ENCODE peak calls at places on chromosomes 12 and 14, in four cellular contexts. M is NCI-H345; K is stimulated activated CD8-positive, alpha-beta memory T cell treated with anti-CD3 and anti-CD28 coated beads, Interleukin-4, amount 100 ng/mL, for 24 hours; Y is H9. Q is an unnamed sample.

GRCh38 chr14:103765526-103765925 is 49.9 kb downstream of the ZFYVE21 start:
- DNase-seq in M (no peak), K (no peak), Y (no peak), Q (no peak)

GRCh38 chr14:54188036-54188666 is 208.7 kb upstream of the CDKN3 start:
- DNase-seq in Y (no peak), K (no peak), M (no peak), Q (no peak)

GRCh38 chr14:87457727-87458126 is 535.3 kb downstream of the GALC start:
- DNase-seq in K (no peak), M (no peak), Y (no peak), Q (no peak)

GRCh38 chr12:43348221-43348620 is 203.8 kb downstream of the ADAMTS20 start:
- DNase-seq in M (no peak), K (no peak), Y (no peak), Q (no peak)

GRCh38 chr14:24903337-24903736 is 146.6 kb downstream of the STXBP6 start:
- DNase-seq in M (no peak), K (no peak), Y (no peak), Q (no peak)

GRCh38 chr14:103834956-103835355 is 12.4 kb downstream of the PPP1R13B start:
- DNase-seq in K (no peak), Y (no peak), M (no peak), Q (no peak)

GRCh38 chr14:59630281-59630963 is 53.8 kb upstream of the CCDC175 start:
- DNase-seq in K (no peak), Y (peak), M (peak), Q (peak)

GRCh38 chr14:99772371-99773283 is 20.6 kb upstream of the EML1 start:
- DNase-seq in K (no peak), M (no peak), Y (no peak), Q (no peak)

GRCh38 chr12:86724716-86725115 is 468.5 kb upstream of the MGAT4C start:
- DNase-seq in M (no peak), Y (no peak), K (no peak), Q (no peak)

GRCh38 chr12:53505086-53505485 is 2.2 kb downstream of the NPFF start:
- DNase-seq in M (no peak), K (no peak), Y (no peak), Q (no peak)

GRCh38 chr14:21096438-21096837 is 2.0 kb downstream of the ZNF219 start:
- DNase-seq in Y (no peak), M (no peak), K (no peak), Q (no peak)

GRCh38 chr12:3071107-3071506 is 6.1 kb upstream of the TSPAN9 start:
- DNase-seq in K (no peak), M (no peak), Y (peak), Q (no peak)

GRCh38 chr12:112891093-112892024 is 15.4 kb upstream of the OAS1 start:
- DNase-seq in K (no peak), M (no peak), Y (no peak), Q (no peak)

GRCh38 chr12:9911708-9912107 is 20.5 kb downstream of the CLEC2A start:
- DNase-seq in Y (no peak), M (no peak), K (no peak), Q (no peak)

GRCh38 chr12:116187158-116187511 is 90.4 kb downstream of the MED13L start:
- DNase-seq in M (no peak), K (no peak), Y (no peak), Q (no peak)

GRCh38 chr12:122834229-122834920 is 882 bp upstream of the HIP1R start:
- DNase-seq in K (no peak), M (peak), Y (peak), Q (peak)

Q was measured in H7.